ENCODE peak calls at places on chromosomes 11 and 22, in eight cellular contexts. V is stomach, F is ovary, I is PC-9, S is left lung, A is right lobe of liver, D is pancreas, Q is prostate gland. O is an unnamed sample. For H3K4me1, the result is how much of the 10 kb centered on the place peaks cover.

GRCh38 chr11:61963016-61963281 is 4.5 kb downstream of the FTH1 start:
- DNase-seq in V (no peak), F (no peak), I (no peak), S (no peak), A (no peak), D (no peak), Q (no peak), O (peak)

GRCh38 chr22:24506802-24507438 is 11.8 kb downstream of the UPB1 start:
- DNase-seq in V (no peak), F (no peak), I (peak), S (no peak), A (no peak), D (no peak), Q (no peak), O (no peak)

GRCh38 chr11:110356769-110357671 is 60.6 kb upstream of the RDX start:
- DNase-seq in V (no peak), F (no peak), I (peak), S (no peak), A (no peak), D (no peak), Q (no peak), O (no peak)

GRCh38 chr11:63504054-63504453 is 1.8 kb upstream of the LGALS12 start:
- DNase-seq in V (no peak), F (no peak), I (no peak), S (no peak), A (no peak), D (no peak), Q (no peak), O (no peak)

GRCh38 chr22:29172216-29172615 is 33.5 kb upstream of the EMID1 start:
- DNase-seq in V (no peak), F (no peak), I (no peak), S (peak), A (peak), D (no peak), Q (no peak), O (no peak)

GRCh38 chr11:105177658-105178057 is 38.1 kb upstream of the CARD18 start:
- DNase-seq in V (no peak), F (no peak), I (no peak), S (no peak), A (no peak), D (no peak), Q (no peak), O (no peak)

GRCh38 chr22:22770280-22770871 is 117.2 kb upstream of the IGLL5 start:
- DNase-seq in V (peak), F (peak), I (no peak), S (no peak), A (peak), D (peak), Q (peak), O (no peak)

GRCh38 chr22:28883657-28883916 is 215 bp downstream of the ZNRF3 start:
- DNase-seq in V (no peak), F (no peak), I (no peak), S (no peak), A (no peak), D (no peak), Q (no peak), O (no peak)

GRCh38 chr11:10657308-10658271 is 36.0 kb downstream of the IRAG1 start:
- DNase-seq in V (no peak), F (no peak), I (peak), S (no peak), A (no peak), D (no peak), Q (no peak), O (no peak)

GRCh38 chr11:12390687-12391110 is 13.3 kb downstream of the PARVA start:
- DNase-seq in V (no peak), F (no peak), I (no peak), S (no peak), A (no peak), D (no peak), Q (no peak), O (no peak)

GRCh38 chr11:126546191-126546590 is 190.7 kb downstream of the ST3GAL4 start:
- DNase-seq in V (no peak), F (no peak), I (no peak), S (no peak), A (no peak), D (no peak), Q (no peak), O (no peak)

GRCh38 chr11:119832132-119832531 is 103.1 kb upstream of the NECTIN1 start:
- DNase-seq in V (no peak), F (no peak), I (no peak), S (no peak), A (no peak), D (no peak), Q (no peak), O (no peak)

GRCh38 chr11:132028380-132029240 is 658.2 kb downstream of the NTM start:
- DNase-seq in V (peak), F (no peak), I (no peak), S (no peak), A (no peak), D (peak), Q (no peak), O (no peak)

GRCh38 chr11:44621140-44621681 is 55.7 kb downstream of the CD82 start:
- DNase-seq in V (peak), F (peak), I (no peak), S (peak), A (peak), D (peak), Q (peak), O (peak)

GRCh38 chr22:33272866-33273265 is 214.7 kb upstream of the SYN3 start:
- DNase-seq in V (no peak), F (no peak), I (no peak), S (no peak), A (no peak), D (no peak), Q (no peak), O (no peak)

GRCh38 chr11:119318240-119319135 is 1.6 kb upstream of the MCAM start:
- DNase-seq in V (no peak), F (no peak), I (peak), S (no peak), A (peak), D (no peak), Q (no peak), O (peak)

GRCh38 chr11:116532066-116532465 is 240.7 kb downstream of the BUD13 start:
- DNase-seq in V (peak), F (no peak), I (no peak), S (no peak), A (no peak), D (no peak), Q (no peak), O (no peak)

GRCh38 chr11:133961890-133962289 is 5.1 kb upstream of the IGSF9B start:
- DNase-seq in V (no peak), F (no peak), I (no peak), S (no peak), A (no peak), D (peak), Q (no peak), O (no peak)

GRCh38 chr11:22976146-22976545 is 115.9 kb upstream of the CCDC179 start:
- DNase-seq in V (peak), F (no peak), I (peak), S (no peak), A (no peak), D (peak), Q (no peak), O (no peak)

GRCh38 chr11:102920118-102920684 is 35.3 kb downstream of the MMP13 start:
- DNase-seq in V (no peak), F (no peak), I (no peak), S (no peak), A (no peak), D (no peak), Q (no peak), O (no peak)

GRCh38 chr11:45937916-45938315 is 15.5 kb downstream of the LARGE2 start:
- DNase-seq in V (no peak), F (no peak), I (no peak), S (no peak), A (no peak), D (no peak), Q (no peak), O (no peak)

GRCh38 chr11:106369224-106369623 is 291.8 kb downstream of the AASDHPPT start:
- DNase-seq in V (no peak), F (no peak), I (no peak), S (no peak), A (no peak), D (no peak), Q (no peak), O (no peak)

GRCh38 chr22:17984114-17984513 is 40.2 kb downstream of the MICAL3 start:
- DNase-seq in V (no peak), F (no peak), I (no peak), S (no peak), A (no peak), D (no peak), Q (no peak), O (no peak)

GRCh38 chr11:115324569-115325432 is 179.4 kb downstream of the CADM1 start:
- DNase-seq in V (peak), F (no peak), I (peak), S (no peak), A (no peak), D (no peak), Q (peak), O (no peak)

GRCh38 chr11:11849127-11849746 is 7.5 kb downstream of the USP47 start:
- DNase-seq in V (peak), F (peak), I (peak), S (peak), A (no peak), D (peak), Q (peak), O (no peak)

GRCh38 chr11:44625759-44626523 is 60.5 kb downstream of the CD82 start:
- DNase-seq in V (peak), F (no peak), I (no peak), S (no peak), A (no peak), D (no peak), Q (peak), O (no peak)

GRCh38 chr11:129006161-129006560 is 63.5 kb upstream of the TP53AIP1 start:
- DNase-seq in V (no peak), F (no peak), I (no peak), S (no peak), A (no peak), D (no peak), Q (no peak), O (no peak)

GRCh38 chr11:115612331-115612730 is 108.1 kb upstream of the CADM1 start:
- DNase-seq in V (no peak), F (no peak), I (no peak), S (no peak), A (no peak), D (no peak), Q (no peak), O (no peak)

GRCh38 chr11:68314886-68315580 is 2.6 kb downstream of the LRP5 start:
- DNase-seq in V (no peak), F (peak), I (peak), S (no peak), A (peak), D (peak), Q (no peak), O (no peak)

GRCh38 chr11:88779551-88779950 is 286.2 kb downstream of the GRM5 start:
- DNase-seq in V (no peak), F (no peak), I (no peak), S (no peak), A (no peak), D (no peak), Q (no peak), O (no peak)

GRCh38 chr11:117230286-117230961 is 1.4 kb downstream of the PCSK7 start:
- DNase-seq in V (no peak), F (no peak), I (no peak), S (no peak), A (no peak), D (no peak), Q (no peak), O (peak)

GRCh38 chr11:13891911-13892310 is 70.6 kb upstream of the SPON1 start:
- DNase-seq in V (no peak), F (no peak), I (no peak), S (no peak), A (no peak), D (no peak), Q (no peak), O (no peak)

GRCh38 chr22:29216873-29217666 is 11.4 kb downstream of the EMID1 start:
- DNase-seq in V (no peak), F (no peak), I (no peak), S (no peak), A (peak), D (peak), Q (no peak), O (no peak)

GRCh38 chr11:64868904-64869570 is 9.4 kb downstream of the EHD1 start:
- DNase-seq in V (no peak), F (peak), I (peak), S (no peak), A (peak), D (no peak), Q (no peak), O (peak)

GRCh38 chr11:70878366-70878765 is 374.0 kb downstream of the SHANK2 start:
- DNase-seq in V (no peak), F (no peak), I (no peak), S (no peak), A (no peak), D (no peak), Q (no peak), O (peak)

GRCh38 chr22:46052801-46053562 is 76.0 kb upstream of the WNT7B start:
- DNase-seq in V (peak), F (peak), I (peak), S (peak), A (peak), D (peak), Q (no peak), O (peak)

GRCh38 chr11:112200252-112200651 is 24.9 kb downstream of the BCO2 start:
- DNase-seq in V (no peak), F (no peak), I (no peak), S (no peak), A (no peak), D (no peak), Q (no peak), O (no peak)

GRCh38 chr11:37459430-37459829 is 861.4 kb upstream of the RAG2 start:
- DNase-seq in V (no peak), F (no peak), I (no peak), S (no peak), A (no peak), D (no peak), Q (no peak), O (no peak)
- H3K4me1 ChIP-seq in V (under half), F (under half), I (under half), S (under half), A (under half), D (under half), Q (under half), O (under half)

DNA sequence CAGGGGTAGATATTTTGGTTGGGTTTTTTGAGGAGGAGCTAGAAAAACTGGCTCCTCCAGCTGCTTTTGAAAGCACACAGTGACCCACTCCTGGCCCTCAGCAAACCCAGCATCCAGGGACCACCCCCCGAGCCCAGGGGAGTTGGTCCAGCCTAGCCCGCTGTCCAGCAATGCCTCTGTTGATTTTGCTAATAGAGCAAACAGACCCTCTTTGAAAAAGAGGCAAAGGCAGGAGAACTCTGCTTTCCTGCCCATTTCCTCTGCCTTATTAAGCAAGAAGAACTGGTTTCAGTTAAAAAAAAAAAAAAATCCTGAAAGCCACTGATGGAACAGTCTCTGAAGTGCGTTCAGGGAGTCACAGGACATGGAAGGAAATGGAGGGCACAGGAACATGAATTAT is 25.3 kb downstream of the ABTB2 start:
- DNase-seq in V (no peak), F (no peak), I (peak), S (no peak), A (no peak), D (no peak), Q (no peak), O (no peak)
- H3K4me3 ChIP-seq in V (no peak), F (no peak), I (peak), S (no peak), A (no peak), D (no peak), Q (no peak), O (no peak)

GRCh38 chr11:72969894-72970335 is 155.7 kb downstream of the ATG16L2 start:
- DNase-seq in V (no peak), F (no peak), I (no peak), S (no peak), A (no peak), D (no peak), Q (no peak), O (no peak)
- H3K27ac ChIP-seq in V (no peak), F (no peak), I (peak), S (peak), A (no peak), D (no peak), Q (no peak), O (no peak)

GRCh38 chr11:69707156-69707555 is 3.3 kb upstream of the FGF19 start:
- DNase-seq in V (peak), F (no peak), I (no peak), S (no peak), A (no peak), D (no peak), Q (peak), O (no peak)

GRCh38 chr11:69705246-69705856 is 1.5 kb upstream of the FGF19 start:
- DNase-seq in V (no peak), F (no peak), I (no peak), S (no peak), A (no peak), D (no peak), Q (no peak), O (no peak)

GRCh38 chr11:69704508-69705245 is 855 bp upstream of the FGF19 start:
- DNase-seq in V (no peak), F (no peak), I (no peak), S (no peak), A (no peak), D (no peak), Q (no peak), O (no peak)

GRCh38 chr11:69703711-69704507 is at the start of gene FGF19:
- DNase-seq in V (no peak), F (no peak), I (peak), S (no peak), A (no peak), D (no peak), Q (no peak), O (no peak)

GRCh38 chr11:69705901-69706787 is 2.3 kb upstream of the FGF19 start:
- DNase-seq in V (no peak), F (no peak), I (no peak), S (no peak), A (no peak), D (no peak), Q (no peak), O (no peak)
- H3K4me1 ChIP-seq in V (under half), F (under half), I (under half), S (under half), A (under half), D (under half), Q (under half), O (under half)

GRCh38 chr22:27801616-27802388 is at the start of gene MN1:
- DNase-seq in V (peak), F (peak), I (peak), S (no peak), A (no peak), D (no peak), Q (no peak), O (peak)
- H3K4me3 ChIP-seq in V (peak), F (peak), I (peak), S (peak), A (peak), D (peak), Q (peak), O (peak)

DNA sequence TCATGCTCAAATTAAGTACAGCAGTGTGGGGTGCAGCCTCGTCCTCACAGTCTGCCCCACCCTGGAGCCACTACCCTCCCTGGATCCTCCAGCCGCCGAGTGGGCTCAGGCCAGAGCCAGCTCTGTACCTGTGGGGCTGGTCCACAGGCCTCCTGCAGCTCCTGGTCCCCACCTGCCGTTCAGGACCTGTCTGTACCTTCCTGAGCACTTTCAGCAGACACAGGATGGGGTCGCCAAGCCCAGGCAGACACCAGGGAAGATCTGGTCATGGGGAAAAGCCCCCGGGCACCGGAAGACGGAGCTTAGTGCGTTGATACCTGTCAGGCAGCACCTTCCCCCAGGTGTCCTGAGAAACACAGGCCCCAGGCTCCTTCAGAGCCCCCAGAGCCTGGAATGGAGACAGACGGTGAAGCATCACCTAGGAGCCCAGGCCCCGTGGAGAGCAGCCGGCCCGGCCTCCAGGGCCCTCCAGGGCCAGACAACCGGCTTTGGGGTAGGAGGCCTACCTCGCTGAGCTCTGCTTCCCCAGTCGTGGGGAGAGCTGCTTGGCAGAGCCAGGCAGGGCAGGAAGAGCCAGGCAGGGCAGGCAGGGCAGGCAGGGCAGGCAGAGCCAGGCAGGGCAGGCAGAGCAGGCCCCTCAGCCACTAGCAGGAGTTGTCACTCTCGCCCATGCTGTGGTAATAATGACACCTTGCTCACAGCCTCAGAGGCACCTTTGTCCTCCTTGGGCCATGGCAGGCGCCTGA is 9.8 kb downstream of the TSPAN32 start:
- DNase-seq in V (no peak), F (no peak), I (peak), S (no peak), A (peak), D (no peak), Q (no peak), O (no peak)
- H3K27ac ChIP-seq in V (peak), F (no peak), I (peak), S (no peak), A (no peak), D (no peak), Q (no peak), O (no peak)